ENCODE peak calls at places on chromosome 12, in seven cellular contexts. One of them, this sample, is unnamed.

GRCh38 chr12:41907036-41907435 is 237.6 kb downstream of the GXYLT1 start:
- DNase-seq in mucosa of descending colon: no peak
- DNase-seq in lung: no peak
- DNase-seq in heart right ventricle: no peak
- DNase-seq in sigmoid colon: no peak
- DNase-seq in GM23248: no peak
- DNase-seq in CD8-positive, alpha-beta memory T cell: no peak
- DNase-seq in this sample: no peak

GRCh38 chr12:26768611-26769603 is 64.1 kb downstream of the ITPR2 start:
- DNase-seq in mucosa of descending colon: no peak
- DNase-seq in lung: no peak
- DNase-seq in heart right ventricle: no peak
- DNase-seq in sigmoid colon: no peak
- DNase-seq in GM23248: no peak
- DNase-seq in CD8-positive, alpha-beta memory T cell: no peak
- DNase-seq in this sample: peak; percentile 41

GRCh38 chr12:51214895-51215294 is 3.0 kb downstream of the POU6F1 start:
- DNase-seq in mucosa of descending colon: no peak
- DNase-seq in lung: no peak
- DNase-seq in heart right ventricle: no peak
- DNase-seq in sigmoid colon: no peak
- DNase-seq in GM23248: no peak
- DNase-seq in CD8-positive, alpha-beta memory T cell: no peak
- DNase-seq in this sample: no peak

GRCh38 chr12:107677671-107678070 is 7.9 kb upstream of the PWP1 start:
- DNase-seq in mucosa of descending colon: no peak
- DNase-seq in lung: no peak
- DNase-seq in heart right ventricle: no peak
- DNase-seq in sigmoid colon: no peak
- DNase-seq in GM23248: no peak
- DNase-seq in CD8-positive, alpha-beta memory T cell: no peak
- DNase-seq in this sample: no peak

GRCh38 chr12:31989571-31989970 is 30.4 kb downstream of the RESF1 start:
- DNase-seq in mucosa of descending colon: no peak
- DNase-seq in lung: no peak
- DNase-seq in heart right ventricle: no peak
- DNase-seq in sigmoid colon: no peak
- DNase-seq in GM23248: no peak
- DNase-seq in CD8-positive, alpha-beta memory T cell: no peak
- DNase-seq in this sample: no peak

GRCh38 chr12:38886064-38886463 is 19.3 kb downstream of the CPNE8 start:
- DNase-seq in mucosa of descending colon: peak; percentile 65
- DNase-seq in lung: no peak
- DNase-seq in heart right ventricle: no peak
- DNase-seq in sigmoid colon: no peak
- DNase-seq in GM23248: peak; percentile 52
- DNase-seq in CD8-positive, alpha-beta memory T cell: no peak
- DNase-seq in this sample: peak; percentile 33

GRCh38 chr12:49482095-49483051 is 56.5 kb upstream of the KCNH3 start:
- DNase-seq in mucosa of descending colon: no peak
- DNase-seq in lung: no peak
- DNase-seq in heart right ventricle: no peak
- DNase-seq in sigmoid colon: no peak
- DNase-seq in GM23248: peak; percentile 59
- DNase-seq in CD8-positive, alpha-beta memory T cell: no peak
- DNase-seq in this sample: no peak

GRCh38 chr12:116306536-116306935 is 29.0 kb upstream of the MED13L start:
- DNase-seq in mucosa of descending colon: no peak
- DNase-seq in lung: no peak
- DNase-seq in heart right ventricle: no peak
- DNase-seq in sigmoid colon: no peak
- DNase-seq in GM23248: no peak
- DNase-seq in CD8-positive, alpha-beta memory T cell: no peak
- DNase-seq in this sample: no peak

GRCh38 chr12:110957652-110958051 is 37.3 kb upstream of the MYL2 start:
- DNase-seq in mucosa of descending colon: no peak
- DNase-seq in lung: no peak
- DNase-seq in heart right ventricle: no peak
- DNase-seq in sigmoid colon: no peak
- DNase-seq in GM23248: no peak
- DNase-seq in CD8-positive, alpha-beta memory T cell: no peak
- DNase-seq in this sample: no peak

GRCh38 chr12:33514893-33515292 is 75.3 kb upstream of the SYT10 start:
- DNase-seq in mucosa of descending colon: no peak
- DNase-seq in lung: no peak
- DNase-seq in heart right ventricle: no peak
- DNase-seq in sigmoid colon: no peak
- DNase-seq in GM23248: no peak
- DNase-seq in CD8-positive, alpha-beta memory T cell: no peak
- DNase-seq in this sample: no peak

GRCh38 chr12:124294686-124295315 is at the start of gene RFLNA:
- DNase-seq in mucosa of descending colon: no peak
- DNase-seq in lung: no peak
- DNase-seq in heart right ventricle: no peak
- DNase-seq in sigmoid colon: no peak
- DNase-seq in GM23248: peak; percentile 55
- DNase-seq in CD8-positive, alpha-beta memory T cell: no peak
- DNase-seq in this sample: no peak

GRCh38 chr12:27285395-27285794 is 41.3 kb downstream of the STK38L start:
- DNase-seq in mucosa of descending colon: no peak
- DNase-seq in lung: no peak
- DNase-seq in heart right ventricle: no peak
- DNase-seq in sigmoid colon: no peak
- DNase-seq in GM23248: peak; percentile 56
- DNase-seq in CD8-positive, alpha-beta memory T cell: no peak
- DNase-seq in this sample: no peak

GRCh38 chr12:109529618-109530300 is 43.5 kb downstream of the MMAB start:
- DNase-seq in mucosa of descending colon: no peak
- DNase-seq in lung: no peak
- DNase-seq in heart right ventricle: no peak
- DNase-seq in sigmoid colon: no peak
- DNase-seq in GM23248: no peak
- DNase-seq in CD8-positive, alpha-beta memory T cell: no peak
- DNase-seq in this sample: no peak

GRCh38 chr12:10959777-10960176 is 20.7 kb upstream of the TAS2R14 start:
- DNase-seq in mucosa of descending colon: no peak
- DNase-seq in lung: no peak
- DNase-seq in heart right ventricle: no peak
- DNase-seq in sigmoid colon: no peak
- DNase-seq in GM23248: no peak
- DNase-seq in CD8-positive, alpha-beta memory T cell: no peak
- DNase-seq in this sample: no peak

GRCh38 chr12:124326104-124326503 is 31.2 kb downstream of the RFLNA start:
- DNase-seq in mucosa of descending colon: no peak
- DNase-seq in lung: no peak
- DNase-seq in heart right ventricle: no peak
- DNase-seq in sigmoid colon: no peak
- DNase-seq in GM23248: no peak
- DNase-seq in CD8-positive, alpha-beta memory T cell: no peak
- DNase-seq in this sample: no peak

GRCh38 chr12:62908667-62909066 is 26.3 kb downstream of the PPM1H start:
- DNase-seq in mucosa of descending colon: no peak
- DNase-seq in lung: no peak
- DNase-seq in heart right ventricle: no peak
- DNase-seq in sigmoid colon: no peak
- DNase-seq in GM23248: no peak
- DNase-seq in CD8-positive, alpha-beta memory T cell: no peak
- DNase-seq in this sample: no peak

GRCh38 chr12:7929069-7929792 is 6.8 kb downstream of the SLC2A3 start:
- DNase-seq in mucosa of descending colon: no peak
- DNase-seq in lung: no peak
- DNase-seq in heart right ventricle: no peak
- DNase-seq in sigmoid colon: no peak
- DNase-seq in GM23248: no peak
- DNase-seq in CD8-positive, alpha-beta memory T cell: no peak
- DNase-seq in this sample: no peak

GRCh38 chr12:7923241-7924236 is 12.4 kb downstream of the SLC2A3 start:
- DNase-seq in mucosa of descending colon: no peak
- DNase-seq in lung: no peak
- DNase-seq in heart right ventricle: no peak
- DNase-seq in sigmoid colon: no peak
- DNase-seq in GM23248: no peak
- DNase-seq in CD8-positive, alpha-beta memory T cell: no peak
- DNase-seq in this sample: no peak

GRCh38 chr12:7933255-7933726 is 2.7 kb downstream of the SLC2A3 start:
- DNase-seq in mucosa of descending colon: peak; percentile 74
- DNase-seq in lung: peak; percentile 74
- DNase-seq in heart right ventricle: peak; percentile 57
- DNase-seq in sigmoid colon: peak; percentile 88
- DNase-seq in GM23248: peak; percentile 97
- DNase-seq in CD8-positive, alpha-beta memory T cell: peak; percentile 86
- DNase-seq in this sample: peak; percentile 77

GRCh38 chr12:7927470-7927869 is 8.5 kb downstream of the SLC2A3 start:
- DNase-seq in mucosa of descending colon: no peak
- DNase-seq in lung: no peak
- DNase-seq in heart right ventricle: no peak
- DNase-seq in sigmoid colon: no peak
- DNase-seq in GM23248: no peak
- DNase-seq in CD8-positive, alpha-beta memory T cell: no peak
- DNase-seq in this sample: no peak
- H3K4me3 ChIP-seq in mucosa of descending colon: no peak overlapping the region
- H3K4me3 ChIP-seq in lung: no peak overlapping the region
- H3K4me3 ChIP-seq in heart right ventricle: no peak overlapping the region
- H3K4me3 ChIP-seq in sigmoid colon: no peak overlapping the region
- H3K4me3 ChIP-seq in GM23248: no peak overlapping the region
- H3K4me3 ChIP-seq in CD8-positive, alpha-beta memory T cell: no peak overlapping the region
- H3K4me3 ChIP-seq in this sample: no peak overlapping the region

DNA sequence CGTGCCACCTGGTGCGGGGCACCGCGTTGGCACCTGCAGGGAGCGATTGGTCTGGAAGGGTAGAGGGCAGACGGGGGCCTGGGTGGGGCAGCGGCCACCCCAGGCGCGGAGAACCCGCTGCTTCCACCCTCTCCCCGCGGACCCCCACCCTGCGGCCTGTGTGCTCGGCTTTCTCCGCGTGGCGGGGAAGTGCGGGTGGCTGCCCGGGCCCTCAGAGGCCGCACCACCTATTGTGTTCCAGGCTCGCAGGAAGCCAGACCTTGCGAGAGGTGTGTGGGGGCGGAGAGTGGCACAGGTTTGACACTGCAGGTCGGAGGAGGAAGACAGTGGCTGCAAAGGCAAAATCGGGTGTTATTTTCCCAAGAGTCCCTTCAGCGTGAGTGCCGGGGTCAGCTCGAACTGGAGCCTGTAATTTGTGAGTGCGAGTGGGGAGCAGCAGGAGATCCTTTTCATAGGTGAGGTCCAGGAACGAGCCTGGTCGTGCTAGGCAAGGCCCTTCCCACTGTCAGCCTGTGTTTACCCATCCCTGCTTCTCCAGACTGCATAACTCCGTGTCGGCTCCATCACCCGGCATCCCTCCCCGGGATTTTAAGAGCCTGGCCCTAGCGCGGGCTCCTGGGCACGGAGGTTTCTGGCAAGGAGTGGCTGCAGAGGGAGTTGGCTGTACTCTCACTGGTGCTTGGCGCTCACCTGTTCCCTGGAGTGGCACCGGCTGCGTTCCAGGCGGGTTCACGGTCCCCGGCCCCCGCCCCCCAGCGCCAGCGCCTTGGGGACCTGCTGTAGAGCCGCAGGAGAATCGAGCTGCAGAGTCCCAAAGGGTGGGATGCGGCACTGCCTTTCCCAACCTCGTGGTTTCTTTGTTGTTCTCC is 930 bp downstream of the TBC1D30 start:
- DNase-seq in mucosa of descending colon: no peak
- DNase-seq in lung: no peak
- DNase-seq in heart right ventricle: no peak
- DNase-seq in sigmoid colon: no peak
- DNase-seq in GM23248: no peak
- DNase-seq in CD8-positive, alpha-beta memory T cell: no peak
- DNase-seq in this sample: no peak
- H3K4me3 ChIP-seq in mucosa of descending colon: no peak overlapping the region
- H3K4me3 ChIP-seq in lung: no peak overlapping the region
- H3K4me3 ChIP-seq in heart right ventricle: peak overlapping the region; percentile 41
- H3K4me3 ChIP-seq in sigmoid colon: peak overlapping the region; percentile 46
- H3K4me3 ChIP-seq in GM23248: no peak overlapping the region
- H3K4me3 ChIP-seq in CD8-positive, alpha-beta memory T cell: no peak overlapping the region
- H3K4me3 ChIP-seq in this sample: no peak overlapping the region

GRCh38 chr12:67442347-67442841 is 173.2 kb downstream of the CAND1 start:
- DNase-seq in mucosa of descending colon: no peak
- DNase-seq in lung: no peak
- DNase-seq in heart right ventricle: peak; percentile 19
- DNase-seq in sigmoid colon: no peak
- DNase-seq in GM23248: no peak
- DNase-seq in CD8-positive, alpha-beta memory T cell: no peak
- DNase-seq in this sample: peak; percentile 72
- H3K4me3 ChIP-seq in mucosa of descending colon: no peak overlapping the region
- H3K4me3 ChIP-seq in lung: no peak overlapping the region
- H3K4me3 ChIP-seq in heart right ventricle: no peak overlapping the region
- H3K4me3 ChIP-seq in sigmoid colon: no peak overlapping the region
- H3K4me3 ChIP-seq in GM23248: no peak overlapping the region
- H3K4me3 ChIP-seq in CD8-positive, alpha-beta memory T cell: no peak overlapping the region
- H3K4me3 ChIP-seq in this sample: no peak overlapping the region

GRCh38 chr12:4909734-4910501 is at the start of gene KCNA1:
- DNase-seq in mucosa of descending colon: peak; percentile 39
- DNase-seq in lung: no peak
- DNase-seq in heart right ventricle: peak; percentile 20
- DNase-seq in sigmoid colon: peak; percentile 70
- DNase-seq in GM23248: peak; percentile 42
- DNase-seq in CD8-positive, alpha-beta memory T cell: no peak
- DNase-seq in this sample: no peak

GRCh38 chr12:4908694-4909396 is 860 bp upstream of the KCNA1 start:
- DNase-seq in mucosa of descending colon: no peak
- DNase-seq in lung: no peak
- DNase-seq in heart right ventricle: no peak
- DNase-seq in sigmoid colon: peak; percentile 60
- DNase-seq in GM23248: peak; percentile 12
- DNase-seq in CD8-positive, alpha-beta memory T cell: no peak
- DNase-seq in this sample: no peak

GRCh38 chr12:4910502-4911315 is 1.0 kb downstream of the KCNA1 start:
- DNase-seq in mucosa of descending colon: no peak
- DNase-seq in lung: no peak
- DNase-seq in heart right ventricle: no peak
- DNase-seq in sigmoid colon: no peak
- DNase-seq in GM23248: peak; percentile 26
- DNase-seq in CD8-positive, alpha-beta memory T cell: no peak
- DNase-seq in this sample: no peak

GRCh38 chr12:4911316-4911994 is 1.8 kb downstream of the KCNA1 start:
- DNase-seq in mucosa of descending colon: peak; percentile 42
- DNase-seq in lung: no peak
- DNase-seq in heart right ventricle: no peak
- DNase-seq in sigmoid colon: peak; percentile 67
- DNase-seq in GM23248: no peak
- DNase-seq in CD8-positive, alpha-beta memory T cell: no peak
- DNase-seq in this sample: no peak

DNA sequence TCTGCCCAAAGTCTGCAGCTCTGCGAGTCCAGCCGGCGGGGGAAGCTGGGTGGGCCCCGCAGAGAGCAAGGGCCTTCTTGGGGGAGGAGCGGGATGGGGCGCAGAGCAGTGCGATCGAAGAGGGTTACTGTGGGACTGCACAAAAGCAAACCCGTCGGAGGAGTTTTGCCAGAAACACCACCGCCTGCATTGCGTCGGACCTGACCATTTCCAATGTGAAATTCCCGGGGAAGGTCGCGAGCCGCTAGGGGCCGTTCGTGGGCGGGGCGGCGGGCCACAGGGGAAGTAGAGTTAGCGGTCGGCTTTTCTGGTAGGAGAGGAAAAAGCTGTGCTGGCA is 340 bp upstream of the KCNA1 start:
- DNase-seq in mucosa of descending colon: no peak
- DNase-seq in lung: no peak
- DNase-seq in heart right ventricle: no peak
- DNase-seq in sigmoid colon: no peak
- DNase-seq in GM23248: peak; percentile 4
- DNase-seq in CD8-positive, alpha-beta memory T cell: no peak
- DNase-seq in this sample: no peak
- H3K4me3 ChIP-seq in mucosa of descending colon: no peak overlapping the region
- H3K4me3 ChIP-seq in lung: no peak overlapping the region
- H3K4me3 ChIP-seq in heart right ventricle: peak overlapping the region; percentile 31
- H3K4me3 ChIP-seq in sigmoid colon: peak overlapping the region; percentile 55
- H3K4me3 ChIP-seq in GM23248: peak overlapping the region; percentile 35
- H3K4me3 ChIP-seq in CD8-positive, alpha-beta memory T cell: no peak overlapping the region
- H3K4me3 ChIP-seq in this sample: no peak overlapping the region